ENCODE peak calls at places on chromosome 17, in nine cellular contexts. U is effector memory CD4-positive, alpha-beta T cell; I is A549; D is body of pancreas; V is heart right ventricle; Y is GM23338; E is osteoblast; B is thyroid gland; T is transverse colon. X is an unnamed sample.

GRCh38 chr17:60036796-60037677 is 41.7 kb downstream of the HEATR6 start:
- DNase-seq in T (peak), I (peak), D (peak), V (peak), Y (peak), E (peak), B (peak), U (peak), X (peak)

GRCh38 chr17:41976142-41976768 is 9.7 kb downstream of the CNP start:
- DNase-seq in B (peak), I (no peak), E (peak), V (no peak), D (no peak), T (no peak), U (no peak), Y (no peak), X (no peak)

GRCh38 chr17:6045621-6046357 is 24.4 kb upstream of the WSCD1 start:
- DNase-seq in D (no peak), Y (peak), I (no peak), B (no peak), T (no peak), V (no peak), U (no peak), E (no peak), X (no peak)

GRCh38 chr17:151886-152859 is 14.8 kb downstream of the SCGB1C2 start:
- DNase-seq in U (no peak), D (no peak), E (no peak), Y (no peak), T (no peak), I (peak), B (no peak), V (no peak), X (no peak)

GRCh38 chr17:40598021-40598927 is 33.0 kb upstream of the CCR7 start:
- DNase-seq in U (no peak), Y (no peak), I (no peak), E (no peak), D (no peak), T (no peak), V (no peak), B (no peak), X (no peak)

GRCh38 chr17:57115377-57115776 is 30.3 kb downstream of the AKAP1 start:
- DNase-seq in Y (no peak), T (no peak), B (no peak), V (no peak), I (no peak), D (no peak), U (no peak), E (no peak), X (no peak)

GRCh38 chr17:69854381-69854780 is 220.6 kb upstream of the KCNJ16 start:
- DNase-seq in V (no peak), U (no peak), E (peak), B (no peak), T (no peak), D (no peak), I (no peak), Y (no peak), X (no peak)

GRCh38 chr17:38870259-38871165 is 654 bp downstream of the LASP1 start:
- DNase-seq in I (peak), D (peak), B (peak), V (peak), Y (peak), T (peak), E (peak), U (peak), X (peak)

GRCh38 chr17:42325026-42325425 is 36.7 kb downstream of the STAT5A start:
- DNase-seq in U (no peak), V (no peak), I (peak), D (no peak), T (no peak), Y (no peak), E (peak), B (peak), X (no peak)

DNA sequence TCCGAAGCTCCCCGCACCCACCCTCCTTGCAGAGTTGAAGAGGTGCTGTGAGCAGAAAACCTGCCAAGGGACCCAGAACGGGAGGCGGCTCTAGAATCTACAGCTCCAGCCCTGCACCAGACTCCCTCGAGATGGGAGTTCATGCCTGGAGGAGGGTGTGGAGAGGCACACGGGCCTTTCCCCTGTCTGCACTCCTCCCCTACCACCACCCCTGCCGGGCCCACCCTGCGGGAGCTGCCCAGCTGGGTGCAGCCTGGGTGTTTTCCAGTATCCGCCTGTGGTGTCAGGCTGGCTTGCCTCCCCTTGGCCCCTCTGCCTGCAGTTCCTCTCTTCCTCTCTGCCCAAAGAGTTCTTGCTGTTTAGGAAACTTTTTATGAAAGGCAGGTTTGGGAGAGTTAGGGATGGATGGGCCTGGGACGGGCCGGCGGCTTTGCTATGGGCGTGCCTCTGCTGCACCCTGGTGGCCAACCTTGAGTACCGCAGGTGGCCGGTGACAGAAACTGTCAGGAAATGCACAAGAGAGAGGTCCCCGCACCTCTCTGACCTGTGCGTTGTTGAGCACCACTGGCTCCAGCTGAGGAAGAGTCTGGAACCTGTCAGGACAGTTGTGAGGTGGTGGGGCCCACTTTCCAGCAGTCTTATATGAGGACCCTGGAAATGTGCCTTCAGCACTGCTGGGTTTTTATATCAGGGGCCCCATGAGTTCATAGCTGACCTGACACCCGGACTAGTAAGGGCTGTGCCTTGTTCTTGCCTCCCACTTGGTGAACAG is 354.1 kb downstream of the SEC14L1 start:
- DNase-seq in I (peak), B (peak), Y (peak), E (peak), T (peak), V (peak), U (peak), D (peak), X (peak)
- H3K27ac ChIP-seq in I (peak), B (no peak), Y (no peak), E (peak), T (peak), V (no peak), U (peak), D (no peak), X (no peak)

GRCh38 chr17:7175363-7175733 is 3.8 kb downstream of the ASGR1 start:
- DNase-seq in E (no peak), B (no peak), D (no peak), Y (no peak), I (no peak), V (no peak), T (no peak), U (no peak), X (no peak)

GRCh38 chr17:7174603-7175362 is 4.4 kb downstream of the ASGR1 start:
- DNase-seq in I (no peak), D (no peak), B (no peak), T (no peak), U (no peak), V (no peak), E (peak), Y (no peak), X (no peak)

GRCh38 chr17:7177210-7177953 is 1.8 kb downstream of the ASGR1 start:
- DNase-seq in B (peak), I (peak), V (peak), D (peak), T (peak), U (peak), E (peak), Y (peak), X (peak)

GRCh38 chr17:7176870-7177209 is 2.3 kb downstream of the ASGR1 start:
- DNase-seq in Y (peak), V (no peak), B (peak), T (no peak), D (no peak), E (no peak), I (no peak), U (no peak), X (no peak)

DNA sequence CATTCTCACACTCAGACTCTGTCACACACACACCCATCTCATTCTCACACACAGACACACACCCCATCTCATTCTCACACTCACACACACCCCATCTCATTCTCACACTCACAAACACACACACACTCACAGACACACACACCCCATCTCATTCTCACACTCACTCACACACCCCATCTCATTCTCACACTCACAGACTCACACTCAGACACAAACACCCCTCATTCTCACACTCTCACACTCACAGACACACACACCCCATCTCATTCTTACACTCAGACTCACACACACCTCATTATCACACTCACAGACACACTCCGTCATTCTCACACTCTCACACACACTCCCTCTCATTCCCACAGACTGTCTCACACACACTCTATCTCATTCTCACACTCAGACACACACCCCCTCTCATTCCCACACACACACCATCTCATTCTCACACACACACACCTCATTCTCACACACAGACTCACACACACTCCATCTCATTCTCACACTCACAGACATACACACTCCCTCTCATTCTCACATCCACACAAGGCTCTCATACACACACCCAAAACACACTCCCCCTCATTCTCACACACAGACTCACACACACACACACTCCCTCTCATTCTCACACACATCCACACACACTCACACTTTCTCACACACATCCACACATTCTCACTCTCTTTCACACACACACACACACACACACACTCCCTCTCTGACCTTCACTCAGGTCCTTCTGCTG is 2.9 kb downstream of the ASGR1 start:
- DNase-seq in V (no peak), Y (no peak), U (no peak), I (no peak), T (no peak), E (no peak), B (no peak), D (no peak), X (no peak)
- H3K4me3 ChIP-seq in V (no peak), Y (peak), U (no peak), I (no peak), T (no peak), E (no peak), B (no peak), D (no peak), X (no peak)

GRCh38 chr17:9942885-9943284 is 37.8 kb upstream of the RCVRN start:
- DNase-seq in V (no peak), B (no peak), Y (no peak), T (no peak), U (no peak), D (no peak), E (no peak), I (no peak), X (no peak)
- H3K27ac ChIP-seq in V (no peak), B (no peak), Y (no peak), T (no peak), U (no peak), D (no peak), E (no peak), I (no peak), X (no peak)

GRCh38 chr17:81165246-81166032 is at the start of gene PVALEF:
- DNase-seq in E (peak), U (no peak), T (no peak), Y (peak), D (peak), B (peak), I (peak), V (no peak), X (no peak)
- H3K4me3 ChIP-seq in E (no peak), U (peak), T (peak), Y (peak), D (peak), B (peak), I (peak), V (peak), X (peak)

DNA sequence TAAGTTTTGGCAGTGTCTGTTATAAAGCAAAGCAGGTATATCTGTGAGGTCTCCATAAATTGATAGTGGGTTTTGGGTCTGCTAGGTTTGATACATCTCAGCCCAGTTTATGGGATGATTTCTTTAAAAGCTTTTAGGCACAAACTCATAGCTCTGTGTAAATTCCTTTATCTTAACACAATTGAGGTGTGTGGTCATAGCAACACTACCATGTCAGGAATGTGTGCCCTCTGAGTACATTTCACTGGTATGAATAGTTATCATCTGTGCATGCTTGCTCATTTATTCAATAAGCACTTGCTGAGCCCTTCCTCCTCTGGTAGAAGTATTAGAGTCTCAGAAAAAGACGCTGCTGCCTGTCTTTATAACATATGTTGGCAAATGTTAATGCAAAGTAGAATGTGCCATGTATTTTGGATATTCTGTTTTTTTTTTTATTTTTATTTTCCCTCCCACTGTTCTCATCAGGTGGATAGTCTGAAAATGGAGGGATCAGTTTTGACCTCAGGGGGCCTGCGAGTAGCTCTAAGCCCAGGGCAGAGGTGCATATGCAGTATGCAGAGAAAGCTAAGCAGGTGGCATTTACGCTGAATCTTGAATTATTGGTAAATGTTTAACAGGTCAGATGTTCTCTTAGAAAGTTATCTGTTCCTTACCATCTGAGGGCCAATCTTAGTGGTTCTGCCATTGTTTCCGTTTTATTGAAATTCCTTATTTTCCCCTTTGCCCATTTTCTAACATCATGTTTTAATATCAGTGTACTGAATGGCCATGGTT is 90.7 kb downstream of the WNT3 start:
- DNase-seq in B (no peak), T (no peak), D (no peak), V (no peak), I (peak), E (no peak), U (no peak), Y (no peak), X (no peak)
- H3K27ac ChIP-seq in B (no peak), T (no peak), D (no peak), V (no peak), I (no peak), E (peak), U (no peak), Y (no peak), X (no peak)

X was measured in stomach.